ENCODE peak calls at places on chromosomes 3 and 15, in ten cellular contexts. K is uterus, Y is stomach, E is fibroblast of mammary gland, D is Panc1, F is epithelial cell of esophagus, X is esophagus squamous epithelium, W is cardiac fibroblast, L is MM.1S, M is Calu3. H is an unnamed sample.

GRCh38 chr15:49718234-49718633 is 97.4 kb downstream of the DTWD1 start:
- DNase-seq in K (no peak), Y (no peak), E (peak; percentile 84), D (no peak), F (peak; percentile 47), X (no peak), W (peak; percentile 87), L (no peak), M (no peak), H (no peak)

GRCh38 chr3:77620009-77620408 is 580.1 kb downstream of the ROBO2 start:
- DNase-seq in K (no peak), Y (no peak), E (peak; percentile 28), D (no peak), F (peak; percentile 52), X (no peak), W (no peak), L (no peak), M (no peak), H (no peak)

GRCh38 chr3:50554553-50554952 is 13.0 kb downstream of the C3orf18 start:
- DNase-seq in K (no peak), Y (no peak), E (no peak), D (no peak), F (peak; percentile 15), X (no peak), W (no peak), L (no peak), M (no peak), H (no peak)

GRCh38 chr3:142022381-142022780 is 127.0 kb downstream of the TFDP2 start:
- DNase-seq in K (no peak), Y (no peak), E (peak; percentile 7), D (no peak), F (no peak), X (no peak), W (no peak), L (peak; percentile 15), M (no peak), H (peak; percentile 29)

GRCh38 chr3:123333401-123333800 is 115.5 kb downstream of the ADCY5 start:
- DNase-seq in K (no peak), Y (no peak), E (no peak), D (no peak), F (no peak), X (no peak), W (no peak), L (no peak), M (no peak), H (no peak)

GRCh38 chr3:72245183-72245811 is 460.3 kb upstream of the PROK2 start:
- DNase-seq in K (peak; percentile 60), Y (peak; percentile 66), E (no peak), D (no peak), F (no peak), X (no peak), W (no peak), L (no peak), M (no peak), H (no peak)

GRCh38 chr3:12808587-12808986 is 12.1 kb downstream of the CAND2 start:
- DNase-seq in K (no peak), Y (no peak), E (no peak), D (no peak), F (no peak), X (no peak), W (no peak), L (no peak), M (no peak), H (no peak)

GRCh38 chr3:73314182-73314951 is 252.9 kb downstream of the EBLN2 start:
- DNase-seq in K (no peak), Y (no peak), E (no peak), D (no peak), F (no peak), X (no peak), W (no peak), L (no peak), M (no peak), H (no peak)

GRCh38 chr3:94158461-94158860 is 95.6 kb downstream of the NSUN3 start:
- DNase-seq in K (no peak), Y (no peak), E (no peak), D (no peak), F (no peak), X (no peak), W (peak; percentile 8), L (no peak), M (no peak), H (no peak)

GRCh38 chr3:77319711-77320110 is 279.8 kb downstream of the ROBO2 start:
- DNase-seq in K (no peak), Y (no peak), E (no peak), D (no peak), F (peak; percentile 32), X (no peak), W (peak; percentile 9), L (no peak), M (no peak), H (no peak)

GRCh38 chr3:197524128-197524527 is 31.6 kb downstream of the BDH1 start:
- DNase-seq in K (no peak), Y (no peak), E (no peak), D (no peak), F (no peak), X (no peak), W (no peak), L (no peak), M (no peak), H (no peak)

GRCh38 chr3:197523551-197523950 is 32.2 kb downstream of the BDH1 start:
- DNase-seq in K (no peak), Y (no peak), E (no peak), D (no peak), F (no peak), X (no peak), W (no peak), L (no peak), M (no peak), H (no peak)

GRCh38 chr3:197527569-197527968 is 28.2 kb downstream of the BDH1 start:
- DNase-seq in K (no peak), Y (no peak), E (no peak), D (no peak), F (peak; percentile 33), X (no peak), W (no peak), L (no peak), M (no peak), H (no peak)

GRCh38 chr3:197528190-197528589 is 27.6 kb downstream of the BDH1 start:
- DNase-seq in K (no peak), Y (no peak), E (no peak), D (no peak), F (no peak), X (no peak), W (no peak), L (no peak), M (no peak), H (no peak)

DNA sequence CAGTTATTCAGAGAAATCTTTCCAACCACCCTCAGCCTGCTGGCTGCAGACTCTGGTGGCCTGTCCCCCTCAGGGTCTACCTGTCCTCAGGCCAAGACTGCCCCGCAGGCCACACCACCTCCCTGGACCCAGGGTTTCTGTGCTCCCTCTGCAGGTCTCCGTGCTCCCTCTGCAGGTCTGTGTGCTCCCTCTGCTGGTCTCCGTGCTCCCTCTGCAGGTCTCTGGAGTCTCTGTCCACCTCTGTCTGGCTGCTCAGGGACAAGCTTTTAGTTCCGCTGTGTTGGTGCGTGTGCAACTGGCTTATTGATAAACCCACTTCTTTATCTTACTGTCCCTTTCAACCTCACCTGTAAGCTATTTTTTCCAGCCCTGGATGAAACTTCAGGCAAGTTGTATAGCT is 30.1 kb downstream of the BDH1 start:
- DNase-seq in K (no peak), Y (no peak), E (peak; percentile 28), D (no peak), F (peak; percentile 60), X (no peak), W (peak; percentile 38), L (no peak), M (peak; percentile 37), H (no peak)
- TF ChIP-seq CTCF in K (no peak), Y (peak; percentile 5), E (peak; percentile 16), D (peak; percentile 28), F (peak; percentile 64), X (no peak), W (peak; percentile 32), L (no peak), M (no peak), H (no peak)

GRCh38 chr3:105431171-105431570 is 64.5 kb downstream of the ALCAM start:
- DNase-seq in K (no peak), Y (no peak), E (peak; percentile 10), D (no peak), F (no peak), X (no peak), W (no peak), L (no peak), M (no peak), H (no peak)
- TF ChIP-seq CTCF in K (no peak), Y (no peak), E (no peak), D (no peak), F (no peak), X (no peak), W (no peak), L (no peak), M (no peak), H (no peak)

GRCh38 chr3:14546041-14546440 is 5.9 kb upstream of the GRIP2 start:
- DNase-seq in K (no peak), Y (no peak), E (no peak), D (no peak), F (no peak), X (no peak), W (no peak), L (no peak), M (no peak), H (no peak)

GRCh38 chr3:14549256-14549931 is 9.3 kb upstream of the GRIP2 start:
- DNase-seq in K (no peak), Y (no peak), E (peak; percentile 23), D (no peak), F (no peak), X (no peak), W (peak; percentile 24), L (peak; percentile 10), M (no peak), H (no peak)

GRCh38 chr3:14547693-14548092 is 7.6 kb upstream of the GRIP2 start:
- DNase-seq in K (no peak), Y (no peak), E (no peak), D (no peak), F (no peak), X (no peak), W (no peak), L (no peak), M (no peak), H (no peak)

GRCh38 chr3:14550181-14550580 is 10.0 kb upstream of the GRIP2 start:
- DNase-seq in K (no peak), Y (no peak), E (no peak), D (no peak), F (no peak), X (no peak), W (no peak), L (no peak), M (no peak), H (no peak)

DNA sequence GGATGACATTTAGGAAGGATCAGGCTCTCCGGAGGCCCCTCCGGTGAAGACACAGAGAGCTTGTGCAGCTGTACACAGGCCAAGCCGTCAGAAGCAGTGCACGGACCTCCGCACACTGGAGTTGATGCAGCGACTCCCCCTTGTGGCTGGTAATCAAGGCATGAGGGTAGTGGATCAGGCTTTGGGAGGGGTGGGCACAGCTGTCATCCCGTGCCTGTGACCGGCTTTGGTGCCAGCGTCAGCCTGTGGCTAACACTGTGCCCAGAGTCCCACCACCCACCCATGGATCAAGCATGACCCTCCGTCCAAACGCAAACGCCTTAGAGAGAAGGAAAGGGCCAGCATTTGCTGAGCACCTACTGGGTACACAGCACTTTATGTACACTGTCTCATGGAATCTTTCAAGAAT is 8.2 kb upstream of the GRIP2 start:
- DNase-seq in K (peak; percentile 73), Y (peak; percentile 75), E (peak; percentile 56), D (no peak), F (peak; percentile 66), X (no peak), W (peak; percentile 67), L (peak; percentile 12), M (peak; percentile 59), H (peak; percentile 63)
- TF ChIP-seq CTCF in K (peak; percentile 76), Y (peak; percentile 52), E (peak; percentile 76), D (peak; percentile 86), F (peak; percentile 80), X (peak; percentile 19), W (peak; percentile 75), L (peak; percentile 37), M (peak; percentile 53), H (peak; percentile 37)

GRCh38 chr3:138941259-138941885 is 5.6 kb downstream of the FOXL2 start:
- DNase-seq in K (no peak), Y (no peak), E (peak; percentile 49), D (no peak), F (peak; percentile 65), X (no peak), W (peak; percentile 60), L (peak; percentile 36), M (peak; percentile 91), H (no peak)
- TF ChIP-seq CTCF in K (no peak), Y (peak; percentile 30), E (peak; percentile 61), D (peak; percentile 92), F (peak; percentile 48), X (no peak), W (peak; percentile 67), L (peak; percentile 58), M (peak; percentile 93), H (peak; percentile 24)

H was measured in GM20000.